ENCODE peak calls at places on chromosome 20, in six cellular contexts. One of them, this sample, is unnamed.

GRCh38 chr20:31653573-31653972 is 15.9 kb downstream of the COX4I2 start:
- DNase-seq in SJSA1: no peak
- DNase-seq in prostate gland: no peak
- DNase-seq in CD4-positive, alpha-beta memory T cell: no peak
- DNase-seq in colonic mucosa: no peak
- DNase-seq in endothelial cell of umbilical vein: no peak
- DNase-seq in this sample: no peak

GRCh38 chr20:58511364-58511763 is 3.8 kb downstream of the APCDD1L start:
- DNase-seq in SJSA1: peak; percentile 17
- DNase-seq in CD4-positive, alpha-beta memory T cell: no peak
- DNase-seq in colonic mucosa: no peak
- DNase-seq in endothelial cell of umbilical vein: peak; percentile 64
- DNase-seq in prostate gland: no peak
- DNase-seq in this sample: no peak

GRCh38 chr20:6698056-6698455 is 69.4 kb upstream of the BMP2 start:
- DNase-seq in prostate gland: peak; percentile 9
- DNase-seq in endothelial cell of umbilical vein: no peak
- DNase-seq in colonic mucosa: no peak
- DNase-seq in CD4-positive, alpha-beta memory T cell: no peak
- DNase-seq in SJSA1: no peak
- DNase-seq in this sample: no peak

GRCh38 chr20:24691901-24692351 is 222.5 kb downstream of the SYNDIG1 start:
- DNase-seq in endothelial cell of umbilical vein: no peak
- DNase-seq in prostate gland: no peak
- DNase-seq in CD4-positive, alpha-beta memory T cell: no peak
- DNase-seq in SJSA1: no peak
- DNase-seq in colonic mucosa: peak; percentile 8
- DNase-seq in this sample: no peak

GRCh38 chr20:54291339-54292060 is 83.6 kb downstream of the PFDN4 start:
- DNase-seq in endothelial cell of umbilical vein: no peak
- DNase-seq in SJSA1: no peak
- DNase-seq in CD4-positive, alpha-beta memory T cell: no peak
- DNase-seq in colonic mucosa: no peak
- DNase-seq in prostate gland: no peak
- DNase-seq in this sample: no peak

GRCh38 chr20:1618954-1619550 is 757 bp downstream of the SIRPB1 start:
- DNase-seq in endothelial cell of umbilical vein: no peak
- DNase-seq in SJSA1: no peak
- DNase-seq in prostate gland: no peak
- DNase-seq in CD4-positive, alpha-beta memory T cell: no peak
- DNase-seq in colonic mucosa: no peak
- DNase-seq in this sample: no peak

GRCh38 chr20:35451295-35451694 is 4.1 kb upstream of the CEP250 start:
- DNase-seq in prostate gland: peak; percentile 91
- DNase-seq in endothelial cell of umbilical vein: no peak
- DNase-seq in colonic mucosa: peak; percentile 51
- DNase-seq in SJSA1: no peak
- DNase-seq in CD4-positive, alpha-beta memory T cell: no peak
- DNase-seq in this sample: no peak

GRCh38 chr20:17287503-17287902 is 60.7 kb downstream of the PCSK2 start:
- DNase-seq in CD4-positive, alpha-beta memory T cell: no peak
- DNase-seq in prostate gland: no peak
- DNase-seq in SJSA1: no peak
- DNase-seq in colonic mucosa: no peak
- DNase-seq in endothelial cell of umbilical vein: no peak
- DNase-seq in this sample: no peak

GRCh38 chr20:33460711-33461110 is 17.1 kb upstream of the SNTA1 start:
- DNase-seq in colonic mucosa: peak; percentile 60
- DNase-seq in prostate gland: no peak
- DNase-seq in SJSA1: no peak
- DNase-seq in CD4-positive, alpha-beta memory T cell: no peak
- DNase-seq in endothelial cell of umbilical vein: no peak
- DNase-seq in this sample: no peak

GRCh38 chr20:21129861-21130260 is 4.0 kb downstream of the KIZ start:
- DNase-seq in endothelial cell of umbilical vein: no peak
- DNase-seq in CD4-positive, alpha-beta memory T cell: no peak
- DNase-seq in SJSA1: no peak
- DNase-seq in colonic mucosa: no peak
- DNase-seq in prostate gland: no peak
- DNase-seq in this sample: no peak

GRCh38 chr20:38590682-38591483 is 9.9 kb downstream of the ADIG start:
- DNase-seq in SJSA1: no peak
- DNase-seq in colonic mucosa: no peak
- DNase-seq in CD4-positive, alpha-beta memory T cell: no peak
- DNase-seq in endothelial cell of umbilical vein: no peak
- DNase-seq in prostate gland: no peak
- DNase-seq in this sample: no peak

GRCh38 chr20:29497261-29497671 is 1760.2 kb upstream of the DEFB115 start:
- DNase-seq in endothelial cell of umbilical vein: no peak
- DNase-seq in prostate gland: peak; percentile 68
- DNase-seq in colonic mucosa: peak; percentile 40
- DNase-seq in CD4-positive, alpha-beta memory T cell: no peak
- DNase-seq in SJSA1: no peak
- DNase-seq in this sample: peak; percentile 52

GRCh38 chr20:48387675-48388074 is 440.1 kb downstream of the PREX1 start:
- DNase-seq in endothelial cell of umbilical vein: no peak
- DNase-seq in prostate gland: no peak
- DNase-seq in colonic mucosa: no peak
- DNase-seq in SJSA1: no peak
- DNase-seq in CD4-positive, alpha-beta memory T cell: no peak
- DNase-seq in this sample: no peak

GRCh38 chr20:2845607-2846006 is 5.1 kb downstream of the VPS16 start:
- DNase-seq in endothelial cell of umbilical vein: no peak
- DNase-seq in SJSA1: no peak
- DNase-seq in prostate gland: no peak
- DNase-seq in CD4-positive, alpha-beta memory T cell: no peak
- DNase-seq in colonic mucosa: no peak
- DNase-seq in this sample: no peak

GRCh38 chr20:63064745-63065711 is 58.3 kb upstream of the BHLHE23 start:
- DNase-seq in colonic mucosa: no peak
- DNase-seq in SJSA1: no peak
- DNase-seq in endothelial cell of umbilical vein: no peak
- DNase-seq in prostate gland: no peak
- DNase-seq in CD4-positive, alpha-beta memory T cell: no peak
- DNase-seq in this sample: no peak

GRCh38 chr20:48901326-48901725 is 20.2 kb upstream of the ARFGEF2 start:
- DNase-seq in SJSA1: no peak
- DNase-seq in endothelial cell of umbilical vein: no peak
- DNase-seq in prostate gland: no peak
- DNase-seq in CD4-positive, alpha-beta memory T cell: no peak
- DNase-seq in colonic mucosa: no peak
- DNase-seq in this sample: no peak

GRCh38 chr20:54103067-54103761 is 32.8 kb upstream of the BCAS1 start:
- DNase-seq in endothelial cell of umbilical vein: peak; percentile 49
- DNase-seq in prostate gland: peak; percentile 56
- DNase-seq in CD4-positive, alpha-beta memory T cell: peak; percentile 51
- DNase-seq in colonic mucosa: peak; percentile 93
- DNase-seq in SJSA1: peak; percentile 33
- DNase-seq in this sample: peak; percentile 57

GRCh38 chr20:884983-885952 is 30.9 kb downstream of the ANGPT4 start:
- DNase-seq in CD4-positive, alpha-beta memory T cell: no peak
- DNase-seq in prostate gland: peak; percentile 69
- DNase-seq in colonic mucosa: no peak
- DNase-seq in SJSA1: no peak
- DNase-seq in endothelial cell of umbilical vein: peak; percentile 19
- DNase-seq in this sample: peak; percentile 39

GRCh38 chr20:326645-327031 is 1.3 kb downstream of the SOX12 start:
- DNase-seq in prostate gland: peak; percentile 23
- DNase-seq in endothelial cell of umbilical vein: peak; percentile 41
- DNase-seq in colonic mucosa: no peak
- DNase-seq in CD4-positive, alpha-beta memory T cell: no peak
- DNase-seq in SJSA1: peak; percentile 65
- DNase-seq in this sample: no peak

GRCh38 chr20:973785-974194 is 28.3 kb downstream of the RSPO4 start:
- DNase-seq in colonic mucosa: peak; percentile 21
- DNase-seq in SJSA1: peak; percentile 13
- DNase-seq in prostate gland: no peak
- DNase-seq in CD4-positive, alpha-beta memory T cell: no peak
- DNase-seq in endothelial cell of umbilical vein: no peak
- DNase-seq in this sample: no peak

GRCh38 chr20:17816804-17817590 is 117.2 kb downstream of the BANF2 start:
- DNase-seq in CD4-positive, alpha-beta memory T cell: no peak
- DNase-seq in endothelial cell of umbilical vein: no peak
- DNase-seq in colonic mucosa: no peak
- DNase-seq in prostate gland: no peak
- DNase-seq in SJSA1: no peak
- DNase-seq in this sample: no peak

GRCh38 chr20:38979434-38979833 is 17.3 kb downstream of the DHX35 start:
- DNase-seq in endothelial cell of umbilical vein: no peak
- DNase-seq in prostate gland: no peak
- DNase-seq in SJSA1: no peak
- DNase-seq in CD4-positive, alpha-beta memory T cell: no peak
- DNase-seq in colonic mucosa: no peak
- DNase-seq in this sample: no peak

GRCh38 chr20:8153281-8153908 is 21.3 kb downstream of the PLCB1 start:
- DNase-seq in CD4-positive, alpha-beta memory T cell: peak; percentile 33
- DNase-seq in SJSA1: no peak
- DNase-seq in prostate gland: peak; percentile 13
- DNase-seq in endothelial cell of umbilical vein: peak; percentile 88
- DNase-seq in colonic mucosa: no peak
- DNase-seq in this sample: no peak
- H3K4me1 ChIP-seq in CD4-positive, alpha-beta memory T cell: peaks cover 70% of the 10 kb centered on the region
- H3K4me1 ChIP-seq in SJSA1: no peaks in the 10 kb centered on the region
- H3K4me1 ChIP-seq in prostate gland: peaks cover 7% of the 10 kb centered on the region
- H3K4me1 ChIP-seq in endothelial cell of umbilical vein: peaks cover 90% of the 10 kb centered on the region
- H3K4me1 ChIP-seq in colonic mucosa: no peaks in the 10 kb centered on the region
- H3K4me1 ChIP-seq in this sample: peaks cover 11% of the 10 kb centered on the region

GRCh38 chr20:57432874-57433491 is 41.8 kb downstream of the RBM38 start:
- DNase-seq in CD4-positive, alpha-beta memory T cell: peak; percentile 77
- DNase-seq in colonic mucosa: peak; percentile 82
- DNase-seq in endothelial cell of umbilical vein: no peak
- DNase-seq in prostate gland: no peak
- DNase-seq in SJSA1: no peak
- DNase-seq in this sample: no peak

GRCh38 chr20:57435105-57435497 is 43.9 kb downstream of the RBM38 start:
- DNase-seq in SJSA1: no peak
- DNase-seq in CD4-positive, alpha-beta memory T cell: no peak
- DNase-seq in endothelial cell of umbilical vein: no peak
- DNase-seq in colonic mucosa: no peak
- DNase-seq in prostate gland: no peak
- DNase-seq in this sample: no peak

GRCh38 chr20:57434390-57434700 is 43.1 kb downstream of the RBM38 start:
- DNase-seq in colonic mucosa: no peak
- DNase-seq in SJSA1: no peak
- DNase-seq in prostate gland: no peak
- DNase-seq in endothelial cell of umbilical vein: no peak
- DNase-seq in CD4-positive, alpha-beta memory T cell: no peak
- DNase-seq in this sample: no peak

GRCh38 chr20:57432480-57432873 is 41.3 kb downstream of the RBM38 start:
- DNase-seq in endothelial cell of umbilical vein: no peak
- DNase-seq in SJSA1: no peak
- DNase-seq in colonic mucosa: no peak
- DNase-seq in prostate gland: no peak
- DNase-seq in CD4-positive, alpha-beta memory T cell: no peak
- DNase-seq in this sample: no peak

GRCh38 chr20:57433658-57434389 is 42.6 kb downstream of the RBM38 start:
- DNase-seq in prostate gland: no peak
- DNase-seq in SJSA1: no peak
- DNase-seq in CD4-positive, alpha-beta memory T cell: no peak
- DNase-seq in endothelial cell of umbilical vein: no peak
- DNase-seq in colonic mucosa: no peak
- DNase-seq in this sample: no peak
- H3K4me1 ChIP-seq in prostate gland: no peaks in the 10 kb centered on the region
- H3K4me1 ChIP-seq in SJSA1: peaks cover 22% of the 10 kb centered on the region
- H3K4me1 ChIP-seq in CD4-positive, alpha-beta memory T cell: peaks cover 65% of the 10 kb centered on the region
- H3K4me1 ChIP-seq in endothelial cell of umbilical vein: no peaks in the 10 kb centered on the region
- H3K4me1 ChIP-seq in colonic mucosa: peaks cover 20% of the 10 kb centered on the region
- H3K4me1 ChIP-seq in this sample: no peaks in the 10 kb centered on the region

GRCh38 chr20:9981834-9982233 is 53.0 kb upstream of the ANKEF1 start:
- DNase-seq in CD4-positive, alpha-beta memory T cell: no peak
- DNase-seq in endothelial cell of umbilical vein: no peak
- DNase-seq in SJSA1: no peak
- DNase-seq in prostate gland: no peak
- DNase-seq in colonic mucosa: no peak
- DNase-seq in this sample: no peak

GRCh38 chr20:9985281-9985680 is 49.5 kb upstream of the ANKEF1 start:
- DNase-seq in prostate gland: no peak
- DNase-seq in SJSA1: no peak
- DNase-seq in CD4-positive, alpha-beta memory T cell: no peak
- DNase-seq in colonic mucosa: no peak
- DNase-seq in endothelial cell of umbilical vein: no peak
- DNase-seq in this sample: no peak

GRCh38 chr20:9989066-9989724 is 45.6 kb upstream of the ANKEF1 start:
- DNase-seq in colonic mucosa: no peak
- DNase-seq in endothelial cell of umbilical vein: peak; percentile 33
- DNase-seq in SJSA1: no peak
- DNase-seq in prostate gland: no peak
- DNase-seq in CD4-positive, alpha-beta memory T cell: no peak
- DNase-seq in this sample: no peak

DNA sequence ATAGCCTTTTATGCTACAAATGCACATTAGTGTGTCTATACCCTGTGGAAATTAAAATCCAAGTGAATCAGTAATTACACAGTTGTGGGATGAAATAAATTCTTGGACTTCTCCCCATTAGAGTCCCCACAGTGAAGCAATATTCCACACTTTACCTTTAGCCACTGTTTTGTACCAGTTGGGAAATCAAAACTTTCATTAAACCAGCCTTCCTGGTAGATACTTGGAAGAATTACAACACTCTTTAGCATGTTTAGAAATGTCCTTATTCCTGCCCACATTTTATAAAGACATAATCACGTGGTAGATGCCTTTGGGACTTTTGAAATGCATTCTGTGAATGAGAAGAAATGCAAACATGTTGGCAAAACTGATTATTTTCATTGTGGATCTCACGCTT is 49.0 kb upstream of the ANKEF1 start:
- DNase-seq in CD4-positive, alpha-beta memory T cell: no peak
- DNase-seq in endothelial cell of umbilical vein: no peak
- DNase-seq in prostate gland: no peak
- DNase-seq in colonic mucosa: no peak
- DNase-seq in SJSA1: no peak
- DNase-seq in this sample: no peak
- H3K4me1 ChIP-seq in CD4-positive, alpha-beta memory T cell: no peaks in the 10 kb centered on the region
- H3K4me1 ChIP-seq in endothelial cell of umbilical vein: no peaks in the 10 kb centered on the region
- H3K4me1 ChIP-seq in prostate gland: no peaks in the 10 kb centered on the region
- H3K4me1 ChIP-seq in colonic mucosa: no peaks in the 10 kb centered on the region
- H3K4me1 ChIP-seq in SJSA1: no peaks in the 10 kb centered on the region
- H3K4me1 ChIP-seq in this sample: no peaks in the 10 kb centered on the region

GRCh38 chr20:8271727-8272126 is 139.7 kb downstream of the PLCB1 start:
- DNase-seq in colonic mucosa: no peak
- DNase-seq in endothelial cell of umbilical vein: no peak
- DNase-seq in CD4-positive, alpha-beta memory T cell: no peak
- DNase-seq in prostate gland: no peak
- DNase-seq in SJSA1: no peak
- DNase-seq in this sample: no peak
- H3K4me1 ChIP-seq in colonic mucosa: no peaks in the 10 kb centered on the region
- H3K4me1 ChIP-seq in endothelial cell of umbilical vein: no peaks in the 10 kb centered on the region
- H3K4me1 ChIP-seq in CD4-positive, alpha-beta memory T cell: no peaks in the 10 kb centered on the region
- H3K4me1 ChIP-seq in prostate gland: no peaks in the 10 kb centered on the region
- H3K4me1 ChIP-seq in SJSA1: no peaks in the 10 kb centered on the region
- H3K4me1 ChIP-seq in this sample: no peaks in the 10 kb centered on the region

This sample was measured in tibial nerve.